ENCODE peak calls at places on chromosomes 6 and 20, in eight cellular contexts. N is IMR-90, U is NB4, C is sigmoid colon, G is spleen, H is HCT116, L is adrenal gland, D is A549. Z is an unnamed sample.

GRCh38 chr6:115133790-115134189 is 791.0 kb upstream of the HS3ST5 start:
- DNase-seq in N (no peak), U (no peak), C (no peak), G (no peak), H (no peak), L (no peak), D (no peak), Z (no peak)

GRCh38 chr20:5779071-5779470 is 28.9 kb downstream of the SHLD1 start:
- DNase-seq in N (no peak), U (no peak), C (no peak), G (no peak), H (no peak), L (no peak), D (no peak), Z (no peak)

GRCh38 chr6:98944598-98945011 is 3.1 kb downstream of the FBXL4 start:
- DNase-seq in N (peak; percentile 72), U (no peak), C (no peak), G (no peak), H (no peak), L (no peak), D (peak; percentile 14), Z (no peak)

GRCh38 chr6:168060521-168060931 is 18.5 kb downstream of the FRMD1 start:
- DNase-seq in N (peak; percentile 43), U (no peak), C (no peak), G (no peak), H (no peak), L (peak; percentile 74), D (peak; percentile 57), Z (peak; percentile 70)

GRCh38 chr6:169931223-169931760 is 179.9 kb downstream of the ERMARD start:
- DNase-seq in N (no peak), U (peak; percentile 27), C (no peak), G (peak; percentile 60), H (no peak), L (peak; percentile 18), D (no peak), Z (no peak)

GRCh38 chr6:68638225-68638900 is 3.3 kb downstream of the ADGRB3 start:
- DNase-seq in N (peak; percentile 47), U (peak; percentile 51), C (peak; percentile 66), G (no peak), H (no peak), L (peak; percentile 81), D (peak; percentile 34), Z (no peak)

GRCh38 chr20:51331466-51331865 is 211.1 kb downstream of the NFATC2 start:
- DNase-seq in N (peak; percentile 46), U (no peak), C (no peak), G (peak; percentile 70), H (no peak), L (no peak), D (no peak), Z (no peak)

GRCh38 chr6:83827050-83827449 is 26.1 kb upstream of the RIPPLY2 start:
- DNase-seq in N (no peak), U (no peak), C (no peak), G (no peak), H (no peak), L (no peak), D (no peak), Z (no peak)

GRCh38 chr6:54846243-54846856 is at the start of gene FAM83B:
- DNase-seq in N (no peak), U (no peak), C (no peak), G (no peak), H (peak; percentile 61), L (no peak), D (no peak), Z (no peak)

GRCh38 chr6:1216488-1216974 is 95.4 kb upstream of the FOXQ1 start:
- DNase-seq in N (no peak), U (no peak), C (no peak), G (no peak), H (no peak), L (no peak), D (no peak), Z (no peak)

GRCh38 chr20:20972490-20972889 is 133.7 kb downstream of the LINC00237 start:
- DNase-seq in N (no peak), U (no peak), C (no peak), G (no peak), H (no peak), L (no peak), D (no peak), Z (no peak)

GRCh38 chr20:21100590-21101452 is 5.3 kb downstream of the LINC00237 start:
- DNase-seq in N (peak; percentile 2), U (peak; percentile 86), C (no peak), G (peak; percentile 83), H (no peak), L (no peak), D (no peak), Z (no peak)

GRCh38 chr6:37514377-37514776 is 14.7 kb upstream of the CCDC167 start:
- DNase-seq in N (peak; percentile 77), U (peak; percentile 67), C (no peak), G (no peak), H (no peak), L (no peak), D (no peak), Z (no peak)

GRCh38 chr6:26299286-26300042 is 65.5 kb upstream of the BTN3A2 start:
- DNase-seq in N (no peak), U (no peak), C (no peak), G (no peak), H (no peak), L (no peak), D (no peak), Z (no peak)
- H3K4me3 ChIP-seq in N (no peak overlapping the region), U (no peak overlapping the region), C (no peak overlapping the region), G (no peak overlapping the region), H (no peak overlapping the region), L (no peak overlapping the region), D (no peak overlapping the region), Z (no peak overlapping the region)

DNA sequence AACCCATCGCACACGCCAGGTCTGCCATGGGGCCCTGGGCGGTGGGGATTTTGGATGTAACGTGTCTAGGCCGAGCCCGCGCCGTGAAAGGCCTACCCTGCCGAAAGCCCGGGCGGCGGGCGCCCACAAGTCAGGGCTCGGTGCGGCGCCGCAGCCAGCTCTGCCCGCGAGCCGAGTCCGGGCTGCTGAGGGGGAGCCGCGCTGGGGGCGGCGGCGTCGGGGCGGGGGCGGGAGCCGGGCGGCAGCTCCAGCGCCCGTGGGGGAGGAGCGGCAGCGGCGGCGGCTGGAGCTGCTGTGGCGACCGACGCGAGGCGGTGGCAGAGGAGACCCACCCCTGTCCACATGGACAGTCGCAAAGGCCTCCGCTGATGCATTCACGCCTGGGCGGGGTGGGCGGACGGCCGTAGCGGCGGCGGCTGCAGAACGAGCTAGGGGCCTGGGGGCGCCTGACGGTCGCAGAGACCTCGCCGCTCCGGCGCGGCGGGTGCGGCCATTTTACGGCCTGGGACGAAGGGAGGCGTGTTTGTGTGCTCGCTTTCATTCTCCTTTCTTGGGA is at the start of gene SENP6:
- DNase-seq in N (peak; percentile 70), U (peak; percentile 93), C (peak; percentile 86), G (peak; percentile 95), H (peak; percentile 27), L (peak; percentile 89), D (peak; percentile 77), Z (peak; percentile 87)
- TF ChIP-seq POLR2A in N (peak; percentile 90), U (peak; percentile 85), C (peak; percentile 73), G (peak; percentile 87), H (peak; percentile 49), L (peak; percentile 92), D (peak; percentile 80), Z (peak; percentile 91)

GRCh38 chr20:2741463-2741862 is 48.9 kb downstream of the EBF4 start:
- DNase-seq in N (no peak), U (peak; percentile 65), C (no peak), G (no peak), H (no peak), L (no peak), D (no peak), Z (no peak)
- H3K4me3 ChIP-seq in N (no peak overlapping the region), U (no peak overlapping the region), C (no peak overlapping the region), G (no peak overlapping the region), H (no peak overlapping the region), L (no peak overlapping the region), D (no peak overlapping the region), Z (no peak overlapping the region)

GRCh38 chr6:35727206-35727934 is 9.5 kb upstream of the ARMC12 start:
- DNase-seq in N (peak; percentile 60), U (peak; percentile 88), C (peak; percentile 99), G (no peak), H (no peak), L (peak; percentile 93), D (peak; percentile 58), Z (peak; percentile 87)
- TF ChIP-seq POLR2A in N (no peak), U (no peak), C (peak; percentile 75), G (no peak), H (no peak), L (no peak), D (no peak), Z (no peak)

GRCh38 chr6:77457720-77458349 is 5.5 kb downstream of the HTR1B start:
- DNase-seq in N (peak; percentile 97), U (peak; percentile 65), C (peak; percentile 62), G (no peak), H (peak; percentile 84), L (peak; percentile 93), D (peak; percentile 78), Z (no peak)
- H3K4me3 ChIP-seq in N (no peak overlapping the region), U (no peak overlapping the region), C (no peak overlapping the region), G (no peak overlapping the region), H (no peak overlapping the region), L (no peak overlapping the region), D (no peak overlapping the region), Z (no peak overlapping the region)

GRCh38 chr6:41469951-41470340 is 76.2 kb upstream of the FOXP4 start:
- DNase-seq in N (no peak), U (peak; percentile 53), C (no peak), G (no peak), H (no peak), L (no peak), D (no peak), Z (no peak)
- TF ChIP-seq POLR2A in N (no peak), U (no peak), C (no peak), G (no peak), H (no peak), L (no peak), D (no peak), Z (no peak)

DNA sequence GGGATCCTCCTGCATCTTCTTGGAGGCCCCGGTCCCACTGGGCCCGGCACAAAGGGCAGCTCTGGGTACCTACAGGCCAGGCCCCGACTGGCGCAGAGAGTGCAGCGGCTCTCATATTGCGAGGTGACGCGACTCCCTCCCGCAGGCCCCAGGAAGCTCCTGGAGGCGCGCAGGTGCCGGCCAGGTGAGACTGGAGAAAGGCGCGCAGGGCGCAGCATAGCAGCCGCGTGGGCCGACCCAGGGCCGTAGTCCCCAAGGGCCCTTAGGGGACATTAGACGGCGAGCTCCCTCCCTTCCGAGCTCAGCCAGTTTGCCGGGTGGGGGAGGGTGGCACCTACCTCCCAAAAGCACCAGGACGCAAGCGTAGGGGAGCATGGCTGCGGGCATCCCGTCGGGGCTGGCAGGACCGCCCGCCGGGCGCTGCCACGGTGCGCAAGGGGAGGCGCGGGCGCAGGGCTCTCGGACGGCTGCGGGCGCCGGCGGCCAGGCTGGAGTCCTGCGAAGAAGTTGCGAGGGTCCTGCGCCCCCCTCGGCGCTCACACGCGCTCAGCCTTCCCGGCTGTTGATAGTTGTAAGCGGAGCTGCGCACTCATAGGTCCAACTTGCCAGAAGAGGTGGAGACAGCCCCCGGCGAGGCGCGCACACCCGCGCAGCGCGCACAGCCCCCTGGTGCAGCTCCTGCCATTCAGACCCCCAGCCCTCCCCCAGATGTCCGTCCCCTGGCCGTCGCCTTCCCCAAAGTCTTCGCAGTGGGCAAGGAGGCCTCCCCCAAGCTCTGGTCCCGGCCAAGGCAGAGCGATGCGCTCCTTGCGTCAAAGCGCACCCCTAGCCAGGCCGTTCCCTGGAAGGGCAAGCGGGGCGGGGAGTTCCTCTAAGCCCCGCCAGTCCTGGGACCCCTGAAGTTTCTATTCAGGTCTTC is 619 bp downstream of the APCDD1L start:
- DNase-seq in N (peak; percentile 19), U (no peak), C (peak; percentile 26), G (no peak), H (no peak), L (no peak), D (no peak), Z (no peak)
- H3K4me3 ChIP-seq in N (peak overlapping the region; percentile 58), U (no peak overlapping the region), C (peak overlapping the region; percentile 38), G (no peak overlapping the region), H (no peak overlapping the region), L (no peak overlapping the region), D (no peak overlapping the region), Z (no peak overlapping the region)